ENCODE peak calls at places on chromosomes 5 and 9, in six cellular contexts. O is HEK293T; H is progenitor cell of endocrine pancreas; U is fibroblast of mammary gland; W is SK-N-SH; Y is effector memory CD4-positive, alpha-beta T cell. E is an unnamed sample.
A peak's percentile ranks its signal among the peaks of the same experiment; 100 is the strongest.

GRCh38 chr5:38467353-38468040 is 88.9 kb downstream of the LIFR start:
- DNase-seq in O (no peak), H (no peak), U (peak; percentile 59), W (no peak), Y (no peak), E (peak; percentile 52)

GRCh38 chr5:112646139-112646941 is 91.3 kb upstream of the APC start:
- DNase-seq in O (no peak), H (no peak), U (no peak), W (no peak), Y (no peak), E (no peak)

GRCh38 chr9:87516222-87516930 is 18.7 kb downstream of the DAPK1 start:
- DNase-seq in O (no peak), H (no peak), U (peak; percentile 77), W (no peak), Y (no peak), E (no peak)

GRCh38 chr5:123014689-123015088 is 21.8 kb downstream of the PPIC start:
- DNase-seq in O (no peak), H (no peak), U (no peak), W (no peak), Y (no peak), E (no peak)

GRCh38 chr9:131204285-131204684 is 72.0 kb downstream of the FAM78A start:
- DNase-seq in O (no peak), H (no peak), U (no peak), W (no peak), Y (no peak), E (no peak)

GRCh38 chr9:109797509-109797908 is 17.5 kb downstream of the PALM2AKAP2 start:
- DNase-seq in O (no peak), H (no peak), U (no peak), W (no peak), Y (no peak), E (no peak)

GRCh38 chr9:115022760-115023434 is 92.5 kb upstream of the TNFSF8 start:
- DNase-seq in O (no peak), H (no peak), U (peak; percentile 83), W (no peak), Y (no peak), E (no peak)

GRCh38 chr5:43157068-43157467 is 35.0 kb upstream of the NIM1K start:
- DNase-seq in O (no peak), H (no peak), U (no peak), W (no peak), Y (no peak), E (no peak)

GRCh38 chr9:75239176-75239575 is 150.9 kb downstream of the OSTF1 start:
- DNase-seq in O (no peak), H (no peak), U (peak; percentile 51), W (no peak), Y (no peak), E (no peak)

GRCh38 chr9:83444110-83444509 is 94.1 kb downstream of the FRMD3 start:
- DNase-seq in O (no peak), H (no peak), U (peak; percentile 40), W (peak; percentile 44), Y (no peak), E (peak; percentile 17)

GRCh38 chr5:176646049-176646706 is 1.1 kb upstream of the TSPAN17 start:
- DNase-seq in O (no peak), H (no peak), U (no peak), W (no peak), Y (no peak), E (no peak)

GRCh38 chr9:90870646-90871326 is 69.2 kb downstream of the SYK start:
- DNase-seq in O (peak; percentile 43), H (no peak), U (peak; percentile 56), W (peak; percentile 50), Y (peak; percentile 7), E (peak; percentile 18)

GRCh38 chr5:116655431-116655830 is 80.8 kb upstream of the SEMA6A start:
- DNase-seq in O (no peak), H (no peak), U (no peak), W (no peak), Y (no peak), E (no peak)

GRCh38 chr5:41143124-41143523 is 70.2 kb downstream of the C6 start:
- DNase-seq in O (no peak), H (no peak), U (no peak), W (no peak), Y (no peak), E (no peak)

GRCh38 chr9:120152295-120152694 is 427.7 kb downstream of the CDK5RAP2 start:
- DNase-seq in O (peak; percentile 20), H (no peak), U (peak; percentile 11), W (peak; percentile 68), Y (no peak), E (no peak)

GRCh38 chr9:131299948-131300347 is 10.4 kb downstream of the PLPP7 start:
- DNase-seq in O (no peak), H (no peak), U (no peak), W (no peak), Y (no peak), E (no peak)

GRCh38 chr5:19734706-19735240 is 253.2 kb downstream of the CDH18 start:
- DNase-seq in O (no peak), H (no peak), U (no peak), W (no peak), Y (no peak), E (no peak)

E was measured in fibroblast of the conjunctiva.